ENCODE peak calls at places on chromosomes 6 and 20, in five cellular contexts. One of them, this sample, is unnamed.

GRCh38 chr6:75207211-75207984 is 1.5 kb upstream of the COL12A1 start:
- DNase-seq in GM13977: peak; percentile 13
- DNase-seq in HFF-Myc: no peak
- DNase-seq in adrenal gland: no peak
- DNase-seq in stomach: no peak
- DNase-seq in this sample: no peak

GRCh38 chr20:46739441-46740213 is 30.2 kb downstream of the SLC2A10 start:
- DNase-seq in GM13977: no peak
- DNase-seq in HFF-Myc: no peak
- DNase-seq in adrenal gland: no peak
- DNase-seq in stomach: peak; percentile 35
- DNase-seq in this sample: no peak

GRCh38 chr20:22374066-22374465 is 210.3 kb downstream of the FOXA2 start:
- DNase-seq in GM13977: no peak
- DNase-seq in HFF-Myc: no peak
- DNase-seq in adrenal gland: no peak
- DNase-seq in stomach: no peak
- DNase-seq in this sample: no peak

GRCh38 chr6:49664817-49665216 is 28.2 kb upstream of the RHAG start:
- DNase-seq in GM13977: no peak
- DNase-seq in HFF-Myc: no peak
- DNase-seq in adrenal gland: no peak
- DNase-seq in stomach: no peak
- DNase-seq in this sample: no peak

GRCh38 chr6:154931741-154932424 is 63.2 kb upstream of the TIAM2 start:
- DNase-seq in GM13977: no peak
- DNase-seq in HFF-Myc: peak; percentile 56
- DNase-seq in adrenal gland: no peak
- DNase-seq in stomach: no peak
- DNase-seq in this sample: peak; percentile 35

GRCh38 chr6:158770948-158771347 is 48.2 kb downstream of the EZR start:
- DNase-seq in GM13977: no peak
- DNase-seq in HFF-Myc: no peak
- DNase-seq in adrenal gland: no peak
- DNase-seq in stomach: no peak
- DNase-seq in this sample: no peak

GRCh38 chr20:11158589-11158988 is 484.8 kb upstream of the JAG1 start:
- DNase-seq in GM13977: no peak
- DNase-seq in HFF-Myc: no peak
- DNase-seq in adrenal gland: no peak
- DNase-seq in stomach: no peak
- DNase-seq in this sample: no peak

GRCh38 chr20:10536531-10536930 is 101.4 kb downstream of the SLX4IP start:
- DNase-seq in GM13977: no peak
- DNase-seq in HFF-Myc: no peak
- DNase-seq in adrenal gland: no peak
- DNase-seq in stomach: peak; percentile 74
- DNase-seq in this sample: peak; percentile 64

GRCh38 chr6:163406320-163406719 is 8.2 kb upstream of the QKI start:
- DNase-seq in GM13977: no peak
- DNase-seq in HFF-Myc: no peak
- DNase-seq in adrenal gland: no peak
- DNase-seq in stomach: no peak
- DNase-seq in this sample: no peak

GRCh38 chr6:155762649-155763048 is 307.0 kb upstream of the NOX3 start:
- DNase-seq in GM13977: no peak
- DNase-seq in HFF-Myc: no peak
- DNase-seq in adrenal gland: no peak
- DNase-seq in stomach: no peak
- DNase-seq in this sample: no peak

GRCh38 chr20:57126481-57127092 is 139.9 kb downstream of the BMP7 start:
- DNase-seq in GM13977: no peak
- DNase-seq in HFF-Myc: no peak
- DNase-seq in adrenal gland: no peak
- DNase-seq in stomach: no peak
- DNase-seq in this sample: no peak

GRCh38 chr6:3848380-3848779 is 793 bp upstream of the FAM50B start:
- DNase-seq in GM13977: no peak
- DNase-seq in HFF-Myc: no peak
- DNase-seq in adrenal gland: no peak
- DNase-seq in stomach: no peak
- DNase-seq in this sample: no peak

GRCh38 chr6:13139119-13139518 is 189.2 kb downstream of the TBC1D7 start:
- DNase-seq in GM13977: no peak
- DNase-seq in HFF-Myc: no peak
- DNase-seq in adrenal gland: no peak
- DNase-seq in stomach: no peak
- DNase-seq in this sample: no peak

GRCh38 chr6:157073596-157073995 is 249.7 kb downstream of the TMEM242 start:
- DNase-seq in GM13977: no peak
- DNase-seq in HFF-Myc: no peak
- DNase-seq in adrenal gland: no peak
- DNase-seq in stomach: no peak
- DNase-seq in this sample: no peak
- TF ChIP-seq CTCF in GM13977: no peak
- TF ChIP-seq CTCF in HFF-Myc: no peak
- TF ChIP-seq CTCF in adrenal gland: no peak
- TF ChIP-seq CTCF in stomach: peak; percentile 27
- TF ChIP-seq CTCF in this sample: no peak

DNA sequence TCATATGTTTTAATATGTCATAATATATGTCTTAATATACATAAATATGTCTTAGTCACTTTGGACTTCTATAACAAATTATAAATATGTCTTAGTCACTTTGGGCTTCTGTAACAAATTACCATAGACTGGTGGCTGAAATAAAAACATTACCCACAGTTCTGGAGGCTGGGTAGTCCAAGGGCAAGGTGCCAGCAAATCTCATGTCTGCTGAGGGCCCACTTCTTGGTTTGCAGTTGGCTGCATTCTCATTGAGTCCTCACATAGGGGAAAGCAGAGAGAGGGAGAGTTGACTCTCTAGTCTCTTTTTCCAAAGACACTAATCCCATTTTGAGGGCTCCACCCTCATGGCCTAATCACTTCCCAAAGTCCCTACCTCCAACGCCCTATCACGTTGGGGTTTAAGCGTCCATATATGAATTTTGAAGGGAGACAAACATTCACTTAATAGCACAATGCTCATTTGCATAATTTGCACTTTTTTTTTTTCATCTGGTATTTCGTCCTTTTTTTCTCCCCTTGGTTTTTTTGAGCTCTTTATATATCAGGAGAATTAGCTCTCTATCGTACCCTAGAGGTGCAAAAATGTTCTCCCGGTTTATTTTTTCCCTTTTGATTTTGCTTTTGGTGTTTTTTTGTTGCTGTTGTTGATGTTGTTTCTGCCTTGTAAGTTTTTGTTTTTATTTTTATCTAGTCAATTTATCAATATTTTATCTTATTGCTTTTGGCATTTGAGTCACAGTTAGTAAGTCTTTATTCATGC is 266.4 kb downstream of the PLCB1 start:
- DNase-seq in GM13977: no peak
- DNase-seq in HFF-Myc: no peak
- DNase-seq in adrenal gland: no peak
- DNase-seq in stomach: no peak
- DNase-seq in this sample: no peak
- TF ChIP-seq CTCF in GM13977: no peak
- TF ChIP-seq CTCF in HFF-Myc: no peak
- TF ChIP-seq CTCF in adrenal gland: no peak
- TF ChIP-seq CTCF in stomach: no peak
- TF ChIP-seq CTCF in this sample: no peak

GRCh38 chr6:57006101-57006500 is 40.4 kb upstream of the KIAA1586 start:
- DNase-seq in GM13977: no peak
- DNase-seq in HFF-Myc: no peak
- DNase-seq in adrenal gland: no peak
- DNase-seq in stomach: no peak
- DNase-seq in this sample: no peak
- TF ChIP-seq CTCF in GM13977: no peak
- TF ChIP-seq CTCF in HFF-Myc: no peak
- TF ChIP-seq CTCF in adrenal gland: no peak
- TF ChIP-seq CTCF in stomach: no peak
- TF ChIP-seq CTCF in this sample: no peak

DNA sequence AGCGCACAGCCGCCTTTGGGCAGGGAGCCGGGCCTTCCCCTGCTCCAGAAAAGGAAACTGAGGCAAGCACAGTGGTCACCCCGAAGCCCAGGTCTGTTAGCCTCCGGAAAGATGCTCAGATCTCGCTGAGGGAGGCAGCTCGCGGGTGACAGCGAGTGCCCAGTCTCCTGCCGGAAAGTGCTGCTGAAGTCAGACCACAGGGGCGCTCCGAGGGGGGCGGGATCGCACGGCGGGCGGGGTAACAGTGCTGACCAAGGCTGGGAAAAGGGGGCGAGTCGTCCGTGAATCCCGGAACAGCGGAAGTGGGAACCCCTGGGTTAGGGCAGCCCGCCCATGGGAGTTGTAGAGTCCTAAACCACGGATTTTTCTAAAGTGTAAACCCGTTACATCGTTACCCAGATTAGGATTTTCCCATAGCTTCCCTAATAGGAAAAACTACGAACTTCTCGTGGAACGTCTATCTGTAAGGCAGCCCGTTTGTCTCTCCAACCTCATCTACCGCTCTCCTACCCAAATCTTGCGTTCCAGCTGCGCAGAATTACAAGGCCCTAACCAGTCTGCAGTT is 504 bp downstream of the VPS16 start:
- DNase-seq in GM13977: peak; percentile 69
- DNase-seq in HFF-Myc: no peak
- DNase-seq in adrenal gland: peak; percentile 43
- DNase-seq in stomach: peak; percentile 35
- DNase-seq in this sample: peak; percentile 34
- TF ChIP-seq CTCF in GM13977: no peak
- TF ChIP-seq CTCF in HFF-Myc: no peak
- TF ChIP-seq CTCF in adrenal gland: no peak
- TF ChIP-seq CTCF in stomach: no peak
- TF ChIP-seq CTCF in this sample: no peak

GRCh38 chr6:148179786-148180185 is 162.9 kb upstream of the SASH1 start:
- DNase-seq in GM13977: no peak
- DNase-seq in HFF-Myc: no peak
- DNase-seq in adrenal gland: no peak
- DNase-seq in stomach: no peak
- DNase-seq in this sample: no peak
- TF ChIP-seq CTCF in GM13977: peak; percentile 48
- TF ChIP-seq CTCF in HFF-Myc: peak; percentile 57
- TF ChIP-seq CTCF in adrenal gland: peak; percentile 53
- TF ChIP-seq CTCF in stomach: peak; percentile 23
- TF ChIP-seq CTCF in this sample: peak; percentile 62

DNA sequence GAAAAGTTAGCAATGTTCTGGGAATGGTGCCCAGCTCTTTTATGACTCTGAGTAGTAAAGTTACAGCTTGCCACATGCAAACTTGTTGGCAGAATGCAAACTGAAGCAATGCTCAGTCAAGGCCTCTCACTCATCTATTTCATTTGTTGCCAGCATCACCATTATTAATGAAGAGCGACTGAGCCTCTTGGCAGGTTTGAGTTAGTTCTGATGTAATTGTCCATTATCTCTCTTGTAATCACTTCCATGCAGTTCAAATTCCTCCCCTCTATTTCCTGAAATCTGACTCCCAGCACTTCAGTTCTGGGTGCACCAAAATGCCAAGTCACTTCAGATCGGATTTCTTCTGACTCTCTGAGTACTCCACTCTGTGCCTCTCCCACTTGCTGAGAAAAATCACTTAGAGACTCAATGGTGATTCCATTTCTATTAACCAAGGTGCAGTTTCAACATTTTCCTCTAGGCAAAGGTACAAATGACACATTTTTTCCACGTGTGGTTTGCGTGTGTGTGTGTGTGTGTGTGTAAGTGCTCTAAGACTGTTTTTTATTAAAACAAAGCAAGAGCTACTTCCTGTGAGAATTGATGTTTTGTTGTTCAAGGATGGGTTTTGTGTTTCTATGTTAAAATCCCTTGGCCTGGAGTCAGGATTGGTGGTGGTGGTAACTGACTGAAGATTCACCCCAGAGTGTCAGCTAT is 154.2 kb upstream of the STMND1 start:
- DNase-seq in GM13977: no peak
- DNase-seq in HFF-Myc: peak; percentile 98
- DNase-seq in adrenal gland: peak; percentile 62
- DNase-seq in stomach: no peak
- DNase-seq in this sample: peak; percentile 98
- TF ChIP-seq CTCF in GM13977: no peak
- TF ChIP-seq CTCF in HFF-Myc: no peak
- TF ChIP-seq CTCF in adrenal gland: no peak
- TF ChIP-seq CTCF in stomach: no peak
- TF ChIP-seq CTCF in this sample: no peak

GRCh38 chr6:101847690-101848089 is 454.2 kb downstream of the GRIK2 start:
- DNase-seq in GM13977: no peak
- DNase-seq in HFF-Myc: no peak
- DNase-seq in adrenal gland: no peak
- DNase-seq in stomach: no peak
- DNase-seq in this sample: no peak
- TF ChIP-seq CTCF in GM13977: no peak
- TF ChIP-seq CTCF in HFF-Myc: no peak
- TF ChIP-seq CTCF in adrenal gland: no peak
- TF ChIP-seq CTCF in stomach: no peak
- TF ChIP-seq CTCF in this sample: no peak

DNA sequence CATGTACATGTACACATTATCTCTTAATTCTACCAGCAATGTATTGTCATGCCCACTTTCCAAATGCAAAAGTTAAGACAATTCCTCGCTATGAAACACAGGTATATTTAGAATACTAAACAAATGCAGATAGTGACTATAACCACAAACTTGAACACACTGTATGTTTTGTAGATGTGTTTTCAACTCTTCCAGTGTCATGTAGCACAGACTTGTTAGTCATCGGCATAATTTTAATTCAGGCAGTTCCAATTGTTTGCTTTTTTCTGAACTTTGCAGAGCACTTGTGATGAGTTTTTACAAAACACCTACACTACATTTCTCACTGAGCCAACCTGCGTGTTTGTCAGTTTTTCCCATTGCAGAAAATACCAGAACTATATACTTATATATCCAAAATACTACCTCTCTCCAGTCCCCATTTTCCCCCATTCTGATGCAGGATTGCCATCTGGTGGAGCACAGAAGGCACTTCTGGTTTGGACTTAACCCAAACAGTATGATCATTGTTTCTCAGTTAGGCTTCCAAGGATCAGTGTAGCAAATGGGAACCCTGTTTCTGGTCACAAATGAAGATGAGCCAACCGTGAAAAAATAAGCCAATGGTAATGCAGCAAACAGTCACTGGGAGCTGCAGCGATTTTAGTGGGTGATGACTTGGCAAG is 143.4 kb downstream of the ADGRB3 start:
- DNase-seq in GM13977: no peak
- DNase-seq in HFF-Myc: no peak
- DNase-seq in adrenal gland: peak; percentile 35
- DNase-seq in stomach: no peak
- DNase-seq in this sample: no peak
- TF ChIP-seq CTCF in GM13977: peak; percentile 52
- TF ChIP-seq CTCF in HFF-Myc: peak; percentile 11
- TF ChIP-seq CTCF in adrenal gland: peak; percentile 72
- TF ChIP-seq CTCF in stomach: peak; percentile 26
- TF ChIP-seq CTCF in this sample: peak; percentile 46